ENCODE peak calls at places on chromosome 21, in nine cellular contexts. B, F, E, A, I, L, P, N and Y are unnamed samples.

GRCh38 chr21:15804247-15804985 is 74.6 kb downstream of the USP25 start:
- DNase-seq in N (no peak), P (no peak), A (no peak), E (no peak), L (no peak), I (no peak), B (no peak), F (no peak), Y (no peak)

GRCh38 chr21:44875341-44875740 is 1.9 kb upstream of the PTTG1IP start:
- DNase-seq in E (peak; percentile 3), F (peak; percentile 36), I (no peak), B (no peak), N (no peak), A (no peak), P (no peak), L (no peak), Y (no peak)

GRCh38 chr21:41583274-41583790 is 75.4 kb upstream of the TMPRSS2 start:
- DNase-seq in L (no peak), A (no peak), I (no peak), F (no peak), B (no peak), P (no peak), N (peak; percentile 86), E (peak; percentile 77), Y (no peak)

GRCh38 chr21:43362928-43363314 is 64.0 kb downstream of the SIK1 start:
- DNase-seq in N (no peak), I (no peak), F (no peak), B (no peak), A (no peak), E (peak; percentile 7), P (no peak), L (no peak), Y (no peak)

GRCh38 chr21:35316933-35317332 is 267.8 kb upstream of the RUNX1 start:
- DNase-seq in A (no peak), F (no peak), N (no peak), E (no peak), P (no peak), I (no peak), L (no peak), B (no peak), Y (no peak)

GRCh38 chr21:37128069-37128468 is 55.0 kb downstream of the TTC3 start:
- DNase-seq in F (no peak), I (no peak), B (no peak), E (no peak), P (no peak), L (no peak), A (no peak), N (no peak), Y (no peak)

GRCh38 chr21:36704281-36704957 is 5.5 kb downstream of the SIM2 start:
- DNase-seq in N (no peak), P (no peak), E (no peak), B (no peak), I (no peak), F (no peak), L (no peak), A (no peak), Y (no peak)

GRCh38 chr21:37956772-37957171 is 40.5 kb upstream of the KCNJ6 start:
- DNase-seq in B (no peak), F (no peak), P (no peak), I (no peak), L (no peak), A (no peak), E (no peak), N (no peak), Y (no peak)

GRCh38 chr21:26881504-26882228 is 36.5 kb upstream of the ADAMTS1 start:
- DNase-seq in I (no peak), F (peak; percentile 46), L (no peak), N (no peak), E (no peak), A (no peak), B (no peak), P (no peak), Y (no peak)

GRCh38 chr21:45544449-45545235 is 2.4 kb upstream of the SLC19A1 start:
- DNase-seq in A (no peak), P (no peak), N (no peak), E (no peak), F (no peak), B (no peak), L (no peak), I (no peak), Y (no peak)